ENCODE peak calls at places on chromosomes 13 and 19, in six cellular contexts. K, S, Q, T, Y and P are unnamed samples. For H3K4me1, the result is how much of the 10 kb centered on the place peaks cover.

GRCh38 chr13:95457294-95457693 is 95.2 kb upstream of the CLDN10 start:
- DNase-seq in Y (peak), Q (no peak), T (no peak), K (no peak), S (no peak), P (no peak)

GRCh38 chr13:110617326-110618072 is 2.2 kb downstream of the NAXD start:
- DNase-seq in T (no peak), S (no peak), K (no peak), Q (no peak), Y (peak), P (no peak)

GRCh38 chr13:91406619-91407018 is 8.2 kb downstream of the GPC5 start:
- DNase-seq in S (peak), Q (peak), Y (peak), T (peak), K (peak), P (no peak)

GRCh38 chr19:33339750-33340029 is 33.8 kb upstream of the CEBPG start:
- DNase-seq in Y (no peak), Q (no peak), K (no peak), S (no peak), T (no peak), P (peak)

GRCh38 chr19:40974633-40975037 is 16.4 kb upstream of the CYP2B6 start:
- DNase-seq in Q (peak), Y (peak), S (peak), K (peak), T (peak), P (peak)

GRCh38 chr13:53821632-53822031 is 793.0 kb downstream of the OLFM4 start:
- DNase-seq in K (no peak), Y (no peak), Q (no peak), S (no peak), T (no peak), P (no peak)

GRCh38 chr13:74026753-74027152 is 107.5 kb downstream of the KLF12 start:
- DNase-seq in Y (peak), Q (no peak), K (no peak), T (no peak), S (no peak), P (no peak)

GRCh38 chr13:51520524-51520923 is 63.7 kb upstream of the WDFY2 start:
- DNase-seq in T (no peak), K (peak), Q (no peak), S (no peak), Y (peak), P (no peak)

GRCh38 chr13:51044023-51044665 is 66.9 kb downstream of the C13orf42 start:
- DNase-seq in K (no peak), Q (no peak), S (no peak), Y (no peak), T (no peak), P (no peak)

GRCh38 chr19:55406869-55407624 is 541 bp downstream of the UBE2S start:
- DNase-seq in Q (no peak), Y (no peak), K (no peak), T (peak), S (no peak), P (no peak)

GRCh38 chr19:35766571-35767104 is 8.7 kb downstream of the PROSER3 start:
- DNase-seq in T (no peak), S (no peak), Y (no peak), Q (no peak), K (no peak), P (no peak)

GRCh38 chr19:38321646-38322323 is 2.1 kb downstream of the KCNK6 start:
- DNase-seq in Y (peak), Q (no peak), K (no peak), T (peak), S (no peak), P (no peak)

GRCh38 chr19:955803-956746 is 28.1 kb upstream of the WDR18 start:
- DNase-seq in Y (no peak), S (no peak), Q (no peak), T (peak), K (peak), P (no peak)

GRCh38 chr13:112575295-112575622 is 12.7 kb downstream of the TUBGCP3 start:
- DNase-seq in Q (no peak), S (no peak), K (no peak), Y (no peak), T (no peak), P (no peak)

DNA sequence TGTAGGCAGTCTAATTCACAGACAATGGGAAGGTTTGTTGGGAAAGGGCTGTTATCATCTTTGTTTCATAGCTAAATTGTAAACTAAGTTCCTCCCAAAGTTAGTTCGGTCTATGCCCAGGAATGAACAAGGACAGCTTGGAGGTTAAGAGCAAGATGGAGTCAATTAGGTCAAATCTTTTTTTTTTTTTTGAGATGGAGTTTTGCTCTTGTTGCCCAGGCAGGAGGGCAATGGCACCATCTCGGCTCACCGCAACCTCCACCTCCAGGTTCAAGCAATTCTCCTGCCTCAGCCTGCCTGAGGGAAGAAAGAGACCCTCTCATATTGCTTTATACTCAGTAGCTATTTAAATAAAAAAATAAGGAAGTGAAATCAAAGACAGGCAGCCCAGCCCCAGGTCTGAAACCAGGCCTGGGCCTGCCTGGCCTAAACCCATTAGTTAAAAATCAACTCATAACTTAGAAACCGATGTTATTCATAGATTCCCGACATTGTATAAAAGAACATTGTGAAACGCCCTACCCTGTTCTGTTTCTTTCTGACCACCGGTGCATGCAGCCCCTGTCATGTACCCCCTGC is 297.4 kb upstream of the SGCG start:
- DNase-seq in S (no peak), K (no peak), Y (no peak), Q (no peak), T (no peak), P (no peak)
- H3K4me1 ChIP-seq in S (under half), K (under half), Y (under half), Q (under half), T (under half), P (under half)

GRCh38 chr13:41293272-41293671 is 17.8 kb upstream of the NAA16 start:
- DNase-seq in Q (no peak), K (no peak), Y (no peak), T (no peak), S (no peak), P (no peak)

GRCh38 chr13:41291246-41291645 is 19.8 kb upstream of the NAA16 start:
- DNase-seq in S (no peak), Y (no peak), K (no peak), Q (no peak), T (no peak), P (no peak)

GRCh38 chr13:41286370-41286769 is 23.0 kb upstream of the MTRF1 start:
- DNase-seq in Y (no peak), K (no peak), S (no peak), T (no peak), Q (no peak), P (no peak)

GRCh38 chr13:41284512-41285288 is 21.3 kb upstream of the MTRF1 start:
- DNase-seq in Y (peak), Q (peak), S (no peak), K (peak), T (no peak), P (peak)

GRCh38 chr13:41289463-41289881 is 21.6 kb upstream of the NAA16 start:
- DNase-seq in S (no peak), T (no peak), Q (no peak), K (no peak), Y (no peak), P (no peak)
- TF ChIP-seq EZH2 in S (no peak), T (no peak), Q (no peak), K (no peak), Y (no peak), P (no peak)

GRCh38 chr13:19567820-19568534 is 6.6 kb upstream of the TPTE2 start:
- DNase-seq in S (no peak), K (no peak), Y (no peak), Q (no peak), T (no peak), P (no peak)
- H3K4me2 ChIP-seq in S (no peak), K (no peak), Y (no peak), Q (no peak), T (no peak), P (no peak)

GRCh38 chr13:114145722-114146121 is 13.3 kb upstream of the RASA3 start:
- DNase-seq in K (no peak), Y (no peak), T (peak), Q (no peak), S (no peak), P (no peak)
- H3K4me1 ChIP-seq in K (under half), Y (under half), T (under half), Q (under half), S (under half), P (under half)

GRCh38 chr13:99982741-99983400 is 1.3 kb downstream of the ZIC2 start:
- DNase-seq in Q (no peak), T (peak), K (no peak), S (no peak), Y (no peak), P (no peak)
- TF ChIP-seq EZH2 in Q (no peak), T (no peak), K (no peak), S (no peak), Y (no peak), P (peak)

GRCh38 chr19:8000298-8001038 is 5.0 kb downstream of the ELAVL1 start:
- DNase-seq in K (no peak), T (no peak), Y (no peak), Q (no peak), S (no peak), P (no peak)
- H3K4me2 ChIP-seq in K (no peak), T (no peak), Y (no peak), Q (no peak), S (no peak), P (no peak)

GRCh38 chr19:10417598-10418280 is 2.6 kb upstream of the PDE4A start:
- DNase-seq in Q (no peak), Y (no peak), S (no peak), K (no peak), T (peak), P (no peak)
- H3K4me1 ChIP-seq in Q (half or more), Y (under half), S (under half), K (under half), T (under half), P (under half)

GRCh38 chr19:16325671-16326400 is 1.2 kb downstream of the KLF2 start:
- DNase-seq in K (no peak), Y (no peak), T (peak), S (no peak), Q (no peak), P (no peak)

GRCh38 chr19:16324064-16324383 is 602 bp upstream of the KLF2 start:
- DNase-seq in Y (no peak), S (no peak), Q (no peak), T (no peak), K (no peak), P (no peak)

GRCh38 chr19:16323532-16323931 is 1.1 kb upstream of the KLF2 start:
- DNase-seq in K (no peak), Y (no peak), Q (no peak), S (no peak), T (no peak), P (no peak)

GRCh38 chr19:16325161-16325527 is 518 bp downstream of the KLF2 start:
- DNase-seq in Y (no peak), S (no peak), T (peak), K (no peak), Q (no peak), P (no peak)

GRCh38 chr19:16324384-16325160 is at the start of gene KLF2:
- DNase-seq in S (no peak), K (peak), Q (peak), T (peak), Y (peak), P (peak)
- TF ChIP-seq EZH2 in S (peak), K (no peak), Q (no peak), T (no peak), Y (no peak), P (peak)